ENCODE peak calls at places on chromosomes 11 and 22, in seven cellular contexts. One of them, this sample, is unnamed.

GRCh38 chr22:43823353-43823908 is 11.3 kb upstream of the EFCAB6 start:
- DNase-seq in CD8-positive, alpha-beta memory T cell: no peak
- DNase-seq in stimulated activated CD4-positive, alpha-beta T cell treated with anti-CD3 and anti-CD28 coated beads, Interleukin-2, amount 100 ng/mL, for 24 hours: no peak
- DNase-seq in neural crest cell: no peak
- DNase-seq in adipocyte: no peak
- DNase-seq in NCI-H345: peak
- DNase-seq in fibroblast of lung: peak
- DNase-seq in this sample: no peak

GRCh38 chr11:67468835-67469811 is at the start of gene TMEM134:
- DNase-seq in neural crest cell: peak
- DNase-seq in fibroblast of lung: peak
- DNase-seq in stimulated activated CD4-positive, alpha-beta T cell treated with anti-CD3 and anti-CD28 coated beads, Interleukin-2, amount 100 ng/mL, for 24 hours: peak
- DNase-seq in NCI-H345: peak
- DNase-seq in CD8-positive, alpha-beta memory T cell: peak
- DNase-seq in adipocyte: peak
- DNase-seq in this sample: peak

GRCh38 chr11:128632151-128632791 is 44.9 kb upstream of the ETS1 start:
- DNase-seq in stimulated activated CD4-positive, alpha-beta T cell treated with anti-CD3 and anti-CD28 coated beads, Interleukin-2, amount 100 ng/mL, for 24 hours: peak
- DNase-seq in CD8-positive, alpha-beta memory T cell: peak
- DNase-seq in neural crest cell: peak
- DNase-seq in fibroblast of lung: peak
- DNase-seq in NCI-H345: peak
- DNase-seq in adipocyte: peak
- DNase-seq in this sample: peak

GRCh38 chr22:45503071-45503815 is 560 bp downstream of the FBLN1 start:
- DNase-seq in CD8-positive, alpha-beta memory T cell: no peak
- DNase-seq in fibroblast of lung: no peak
- DNase-seq in neural crest cell: no peak
- DNase-seq in NCI-H345: no peak
- DNase-seq in adipocyte: no peak
- DNase-seq in stimulated activated CD4-positive, alpha-beta T cell treated with anti-CD3 and anti-CD28 coated beads, Interleukin-2, amount 100 ng/mL, for 24 hours: no peak
- DNase-seq in this sample: no peak

GRCh38 chr11:115180272-115180671 is 323.9 kb downstream of the CADM1 start:
- DNase-seq in stimulated activated CD4-positive, alpha-beta T cell treated with anti-CD3 and anti-CD28 coated beads, Interleukin-2, amount 100 ng/mL, for 24 hours: no peak
- DNase-seq in adipocyte: no peak
- DNase-seq in NCI-H345: no peak
- DNase-seq in neural crest cell: no peak
- DNase-seq in CD8-positive, alpha-beta memory T cell: no peak
- DNase-seq in fibroblast of lung: no peak
- DNase-seq in this sample: no peak

GRCh38 chr11:65575568-65576231 is at the start of gene EHBP1L1:
- DNase-seq in fibroblast of lung: peak
- DNase-seq in adipocyte: peak
- DNase-seq in CD8-positive, alpha-beta memory T cell: peak
- DNase-seq in stimulated activated CD4-positive, alpha-beta T cell treated with anti-CD3 and anti-CD28 coated beads, Interleukin-2, amount 100 ng/mL, for 24 hours: peak
- DNase-seq in neural crest cell: no peak
- DNase-seq in NCI-H345: peak
- DNase-seq in this sample: peak

GRCh38 chr11:118889796-118890195 is 6.1 kb downstream of the CXCR5 start:
- DNase-seq in neural crest cell: no peak
- DNase-seq in NCI-H345: no peak
- DNase-seq in CD8-positive, alpha-beta memory T cell: no peak
- DNase-seq in adipocyte: peak
- DNase-seq in fibroblast of lung: peak
- DNase-seq in stimulated activated CD4-positive, alpha-beta T cell treated with anti-CD3 and anti-CD28 coated beads, Interleukin-2, amount 100 ng/mL, for 24 hours: no peak
- DNase-seq in this sample: no peak

GRCh38 chr11:48169706-48170105 is 46.9 kb upstream of the OR4B1 start:
- DNase-seq in fibroblast of lung: peak
- DNase-seq in stimulated activated CD4-positive, alpha-beta T cell treated with anti-CD3 and anti-CD28 coated beads, Interleukin-2, amount 100 ng/mL, for 24 hours: no peak
- DNase-seq in CD8-positive, alpha-beta memory T cell: no peak
- DNase-seq in NCI-H345: no peak
- DNase-seq in neural crest cell: no peak
- DNase-seq in adipocyte: no peak
- DNase-seq in this sample: no peak

GRCh38 chr22:40408718-40409612 is 38.6 kb downstream of the SGSM3 start:
- DNase-seq in NCI-H345: no peak
- DNase-seq in fibroblast of lung: no peak
- DNase-seq in CD8-positive, alpha-beta memory T cell: no peak
- DNase-seq in neural crest cell: no peak
- DNase-seq in adipocyte: no peak
- DNase-seq in stimulated activated CD4-positive, alpha-beta T cell treated with anti-CD3 and anti-CD28 coated beads, Interleukin-2, amount 100 ng/mL, for 24 hours: no peak
- DNase-seq in this sample: no peak

GRCh38 chr22:44838316-44839016 is 86.1 kb downstream of the ARHGAP8 start:
- DNase-seq in CD8-positive, alpha-beta memory T cell: no peak
- DNase-seq in neural crest cell: no peak
- DNase-seq in NCI-H345: no peak
- DNase-seq in adipocyte: no peak
- DNase-seq in stimulated activated CD4-positive, alpha-beta T cell treated with anti-CD3 and anti-CD28 coated beads, Interleukin-2, amount 100 ng/mL, for 24 hours: no peak
- DNase-seq in fibroblast of lung: no peak
- DNase-seq in this sample: no peak

GRCh38 chr11:37967635-37968034 is 1369.6 kb upstream of the RAG2 start:
- DNase-seq in CD8-positive, alpha-beta memory T cell: no peak
- DNase-seq in NCI-H345: no peak
- DNase-seq in neural crest cell: no peak
- DNase-seq in stimulated activated CD4-positive, alpha-beta T cell treated with anti-CD3 and anti-CD28 coated beads, Interleukin-2, amount 100 ng/mL, for 24 hours: no peak
- DNase-seq in adipocyte: no peak
- DNase-seq in fibroblast of lung: no peak
- DNase-seq in this sample: no peak

GRCh38 chr11:133582731-133583130 is 50.4 kb upstream of the OPCML start:
- DNase-seq in fibroblast of lung: no peak
- DNase-seq in neural crest cell: no peak
- DNase-seq in CD8-positive, alpha-beta memory T cell: no peak
- DNase-seq in adipocyte: no peak
- DNase-seq in NCI-H345: no peak
- DNase-seq in stimulated activated CD4-positive, alpha-beta T cell treated with anti-CD3 and anti-CD28 coated beads, Interleukin-2, amount 100 ng/mL, for 24 hours: no peak
- DNase-seq in this sample: no peak

GRCh38 chr11:19921976-19922688 is 209.5 kb downstream of the NAV2 start:
- DNase-seq in neural crest cell: no peak
- DNase-seq in fibroblast of lung: peak
- DNase-seq in stimulated activated CD4-positive, alpha-beta T cell treated with anti-CD3 and anti-CD28 coated beads, Interleukin-2, amount 100 ng/mL, for 24 hours: no peak
- DNase-seq in adipocyte: peak
- DNase-seq in CD8-positive, alpha-beta memory T cell: no peak
- DNase-seq in NCI-H345: no peak
- DNase-seq in this sample: no peak

GRCh38 chr11:119793335-119793984 is 64.5 kb upstream of the NECTIN1 start:
- DNase-seq in NCI-H345: no peak
- DNase-seq in neural crest cell: no peak
- DNase-seq in fibroblast of lung: peak
- DNase-seq in CD8-positive, alpha-beta memory T cell: no peak
- DNase-seq in adipocyte: peak
- DNase-seq in stimulated activated CD4-positive, alpha-beta T cell treated with anti-CD3 and anti-CD28 coated beads, Interleukin-2, amount 100 ng/mL, for 24 hours: no peak
- DNase-seq in this sample: no peak

GRCh38 chr11:97739892-97740782 is 1280.6 kb upstream of the CNTN5 start:
- DNase-seq in stimulated activated CD4-positive, alpha-beta T cell treated with anti-CD3 and anti-CD28 coated beads, Interleukin-2, amount 100 ng/mL, for 24 hours: no peak
- DNase-seq in fibroblast of lung: peak
- DNase-seq in NCI-H345: peak
- DNase-seq in adipocyte: peak
- DNase-seq in neural crest cell: no peak
- DNase-seq in CD8-positive, alpha-beta memory T cell: no peak
- DNase-seq in this sample: peak

GRCh38 chr11:75066061-75066460 is 30.6 kb downstream of the OR2AT4 start:
- DNase-seq in CD8-positive, alpha-beta memory T cell: no peak
- DNase-seq in adipocyte: no peak
- DNase-seq in NCI-H345: no peak
- DNase-seq in neural crest cell: no peak
- DNase-seq in fibroblast of lung: peak
- DNase-seq in stimulated activated CD4-positive, alpha-beta T cell treated with anti-CD3 and anti-CD28 coated beads, Interleukin-2, amount 100 ng/mL, for 24 hours: no peak
- DNase-seq in this sample: no peak

GRCh38 chr11:46346886-46347636 is at the start of gene DGKZ:
- DNase-seq in CD8-positive, alpha-beta memory T cell: peak
- DNase-seq in stimulated activated CD4-positive, alpha-beta T cell treated with anti-CD3 and anti-CD28 coated beads, Interleukin-2, amount 100 ng/mL, for 24 hours: peak
- DNase-seq in adipocyte: peak
- DNase-seq in NCI-H345: peak
- DNase-seq in neural crest cell: peak
- DNase-seq in fibroblast of lung: peak
- DNase-seq in this sample: peak

GRCh38 chr11:93113824-93114223 is 84.0 kb downstream of the SLC36A4 start:
- DNase-seq in stimulated activated CD4-positive, alpha-beta T cell treated with anti-CD3 and anti-CD28 coated beads, Interleukin-2, amount 100 ng/mL, for 24 hours: no peak
- DNase-seq in CD8-positive, alpha-beta memory T cell: no peak
- DNase-seq in adipocyte: no peak
- DNase-seq in NCI-H345: peak
- DNase-seq in fibroblast of lung: no peak
- DNase-seq in neural crest cell: no peak
- DNase-seq in this sample: no peak

GRCh38 chr11:65436412-65437032 is 13.9 kb downstream of the NEAT1 start:
- DNase-seq in CD8-positive, alpha-beta memory T cell: no peak
- DNase-seq in adipocyte: peak
- DNase-seq in stimulated activated CD4-positive, alpha-beta T cell treated with anti-CD3 and anti-CD28 coated beads, Interleukin-2, amount 100 ng/mL, for 24 hours: no peak
- DNase-seq in neural crest cell: no peak
- DNase-seq in NCI-H345: no peak
- DNase-seq in fibroblast of lung: no peak
- DNase-seq in this sample: no peak

GRCh38 chr11:101860694-101861371 is 54.0 kb upstream of the CEP126 start:
- DNase-seq in adipocyte: peak
- DNase-seq in neural crest cell: peak
- DNase-seq in NCI-H345: peak
- DNase-seq in CD8-positive, alpha-beta memory T cell: peak
- DNase-seq in stimulated activated CD4-positive, alpha-beta T cell treated with anti-CD3 and anti-CD28 coated beads, Interleukin-2, amount 100 ng/mL, for 24 hours: peak
- DNase-seq in fibroblast of lung: peak
- DNase-seq in this sample: peak

GRCh38 chr11:17443926-17444690 is 32.5 kb downstream of the ABCC8 start:
- DNase-seq in CD8-positive, alpha-beta memory T cell: no peak
- DNase-seq in neural crest cell: no peak
- DNase-seq in adipocyte: no peak
- DNase-seq in fibroblast of lung: no peak
- DNase-seq in NCI-H345: no peak
- DNase-seq in stimulated activated CD4-positive, alpha-beta T cell treated with anti-CD3 and anti-CD28 coated beads, Interleukin-2, amount 100 ng/mL, for 24 hours: no peak
- DNase-seq in this sample: no peak

GRCh38 chr11:6646631-6647281 is 8.9 kb downstream of the DCHS1 start:
- DNase-seq in stimulated activated CD4-positive, alpha-beta T cell treated with anti-CD3 and anti-CD28 coated beads, Interleukin-2, amount 100 ng/mL, for 24 hours: peak
- DNase-seq in neural crest cell: no peak
- DNase-seq in adipocyte: peak
- DNase-seq in NCI-H345: no peak
- DNase-seq in CD8-positive, alpha-beta memory T cell: peak
- DNase-seq in fibroblast of lung: no peak
- DNase-seq in this sample: no peak

GRCh38 chr11:134038897-134039470 is 29.9 kb upstream of the JAM3 start:
- DNase-seq in CD8-positive, alpha-beta memory T cell: no peak
- DNase-seq in neural crest cell: no peak
- DNase-seq in stimulated activated CD4-positive, alpha-beta T cell treated with anti-CD3 and anti-CD28 coated beads, Interleukin-2, amount 100 ng/mL, for 24 hours: no peak
- DNase-seq in adipocyte: peak
- DNase-seq in NCI-H345: no peak
- DNase-seq in fibroblast of lung: peak
- DNase-seq in this sample: no peak

GRCh38 chr11:44564653-44565007 is 833 bp upstream of the CD82 start:
- DNase-seq in CD8-positive, alpha-beta memory T cell: no peak
- DNase-seq in stimulated activated CD4-positive, alpha-beta T cell treated with anti-CD3 and anti-CD28 coated beads, Interleukin-2, amount 100 ng/mL, for 24 hours: no peak
- DNase-seq in fibroblast of lung: peak
- DNase-seq in neural crest cell: no peak
- DNase-seq in adipocyte: peak
- DNase-seq in NCI-H345: peak
- DNase-seq in this sample: peak

GRCh38 chr11:100340416-100341323 is 346.4 kb upstream of the ARHGAP42 start:
- DNase-seq in neural crest cell: no peak
- DNase-seq in stimulated activated CD4-positive, alpha-beta T cell treated with anti-CD3 and anti-CD28 coated beads, Interleukin-2, amount 100 ng/mL, for 24 hours: no peak
- DNase-seq in CD8-positive, alpha-beta memory T cell: no peak
- DNase-seq in NCI-H345: peak
- DNase-seq in adipocyte: no peak
- DNase-seq in fibroblast of lung: peak
- DNase-seq in this sample: peak

GRCh38 chr11:78811622-78812021 is 237.0 kb upstream of the NARS2 start:
- DNase-seq in adipocyte: no peak
- DNase-seq in stimulated activated CD4-positive, alpha-beta T cell treated with anti-CD3 and anti-CD28 coated beads, Interleukin-2, amount 100 ng/mL, for 24 hours: no peak
- DNase-seq in NCI-H345: no peak
- DNase-seq in neural crest cell: no peak
- DNase-seq in fibroblast of lung: no peak
- DNase-seq in CD8-positive, alpha-beta memory T cell: no peak
- DNase-seq in this sample: no peak

GRCh38 chr11:14542384-14542783 is 22.2 kb upstream of the PSMA1 start:
- DNase-seq in neural crest cell: no peak
- DNase-seq in stimulated activated CD4-positive, alpha-beta T cell treated with anti-CD3 and anti-CD28 coated beads, Interleukin-2, amount 100 ng/mL, for 24 hours: no peak
- DNase-seq in CD8-positive, alpha-beta memory T cell: no peak
- DNase-seq in adipocyte: no peak
- DNase-seq in NCI-H345: peak
- DNase-seq in fibroblast of lung: no peak
- DNase-seq in this sample: no peak

GRCh38 chr11:66218026-66218425 is 50.4 kb upstream of the RAB1B start:
- DNase-seq in stimulated activated CD4-positive, alpha-beta T cell treated with anti-CD3 and anti-CD28 coated beads, Interleukin-2, amount 100 ng/mL, for 24 hours: no peak
- DNase-seq in NCI-H345: no peak
- DNase-seq in neural crest cell: no peak
- DNase-seq in adipocyte: no peak
- DNase-seq in CD8-positive, alpha-beta memory T cell: no peak
- DNase-seq in fibroblast of lung: no peak
- DNase-seq in this sample: no peak

GRCh38 chr22:50444663-50445062 is 30.2 kb downstream of the SBF1 start:
- DNase-seq in stimulated activated CD4-positive, alpha-beta T cell treated with anti-CD3 and anti-CD28 coated beads, Interleukin-2, amount 100 ng/mL, for 24 hours: no peak
- DNase-seq in CD8-positive, alpha-beta memory T cell: no peak
- DNase-seq in NCI-H345: no peak
- DNase-seq in neural crest cell: no peak
- DNase-seq in fibroblast of lung: peak
- DNase-seq in adipocyte: peak
- DNase-seq in this sample: no peak

GRCh38 chr11:130118636-130119387 is 40.8 kb upstream of the ST14 start:
- DNase-seq in fibroblast of lung: no peak
- DNase-seq in CD8-positive, alpha-beta memory T cell: peak
- DNase-seq in adipocyte: no peak
- DNase-seq in stimulated activated CD4-positive, alpha-beta T cell treated with anti-CD3 and anti-CD28 coated beads, Interleukin-2, amount 100 ng/mL, for 24 hours: peak
- DNase-seq in neural crest cell: no peak
- DNase-seq in NCI-H345: no peak
- DNase-seq in this sample: no peak

GRCh38 chr11:111730871-111731591 is 35.2 kb downstream of the PPP2R1B start:
- DNase-seq in NCI-H345: peak
- DNase-seq in neural crest cell: no peak
- DNase-seq in stimulated activated CD4-positive, alpha-beta T cell treated with anti-CD3 and anti-CD28 coated beads, Interleukin-2, amount 100 ng/mL, for 24 hours: no peak
- DNase-seq in adipocyte: peak
- DNase-seq in fibroblast of lung: peak
- DNase-seq in CD8-positive, alpha-beta memory T cell: no peak
- DNase-seq in this sample: peak

GRCh38 chr11:43542734-43543133 is 137.8 kb upstream of the HSD17B12 start:
- DNase-seq in stimulated activated CD4-positive, alpha-beta T cell treated with anti-CD3 and anti-CD28 coated beads, Interleukin-2, amount 100 ng/mL, for 24 hours: no peak
- DNase-seq in NCI-H345: no peak
- DNase-seq in CD8-positive, alpha-beta memory T cell: no peak
- DNase-seq in fibroblast of lung: no peak
- DNase-seq in neural crest cell: no peak
- DNase-seq in adipocyte: no peak
- DNase-seq in this sample: peak

GRCh38 chr11:11444027-11444799 is 91.2 kb upstream of the CSNK2A3 start:
- DNase-seq in CD8-positive, alpha-beta memory T cell: no peak
- DNase-seq in adipocyte: no peak
- DNase-seq in NCI-H345: no peak
- DNase-seq in stimulated activated CD4-positive, alpha-beta T cell treated with anti-CD3 and anti-CD28 coated beads, Interleukin-2, amount 100 ng/mL, for 24 hours: no peak
- DNase-seq in fibroblast of lung: peak
- DNase-seq in neural crest cell: no peak
- DNase-seq in this sample: peak

GRCh38 chr11:18312663-18313420 is 9.1 kb downstream of the HPS5 start:
- DNase-seq in CD8-positive, alpha-beta memory T cell: no peak
- DNase-seq in neural crest cell: no peak
- DNase-seq in adipocyte: peak
- DNase-seq in fibroblast of lung: peak
- DNase-seq in stimulated activated CD4-positive, alpha-beta T cell treated with anti-CD3 and anti-CD28 coated beads, Interleukin-2, amount 100 ng/mL, for 24 hours: no peak
- DNase-seq in NCI-H345: no peak
- DNase-seq in this sample: peak

GRCh38 chr22:20773793-20774212 is at the start of gene SERPIND1:
- DNase-seq in NCI-H345: no peak
- DNase-seq in fibroblast of lung: no peak
- DNase-seq in neural crest cell: no peak
- DNase-seq in adipocyte: no peak
- DNase-seq in stimulated activated CD4-positive, alpha-beta T cell treated with anti-CD3 and anti-CD28 coated beads, Interleukin-2, amount 100 ng/mL, for 24 hours: no peak
- DNase-seq in CD8-positive, alpha-beta memory T cell: no peak
- DNase-seq in this sample: no peak

GRCh38 chr22:39773976-39774539 is 119.5 kb downstream of the ENTHD1 start:
- DNase-seq in stimulated activated CD4-positive, alpha-beta T cell treated with anti-CD3 and anti-CD28 coated beads, Interleukin-2, amount 100 ng/mL, for 24 hours: peak
- DNase-seq in NCI-H345: no peak
- DNase-seq in neural crest cell: no peak
- DNase-seq in CD8-positive, alpha-beta memory T cell: no peak
- DNase-seq in adipocyte: no peak
- DNase-seq in fibroblast of lung: peak
- DNase-seq in this sample: no peak